ENCODE peak calls at places on chromosome 16, in four cellular contexts. D is Calu3, V is frontal cortex, Y is pancreas. N is an unnamed sample.

GRCh38 chr16:77300232-77300631 is 101.0 kb downstream of the SYCE1L start:
- DNase-seq in Y (no peak), D (no peak), V (no peak), N (no peak)

GRCh38 chr16:84692451-84692850 is 7.3 kb upstream of the USP10 start:
- DNase-seq in Y (no peak), V (no peak), D (no peak), N (no peak)

GRCh38 chr16:78770353-78771091 is 671.1 kb downstream of the WWOX start:
- DNase-seq in D (no peak), Y (peak), V (peak), N (peak)

GRCh38 chr16:57640612-57641011 is 12.2 kb downstream of the ADGRG1 start:
- DNase-seq in D (no peak), Y (peak), V (no peak), N (no peak)

GRCh38 chr16:57343131-57343731 is 15.4 kb upstream of the CCL22 start:
- DNase-seq in D (no peak), Y (no peak), V (no peak), N (no peak)

GRCh38 chr16:69611103-69611640 is 45.4 kb downstream of the NFAT5 start:
- DNase-seq in D (no peak), Y (no peak), V (no peak), N (no peak)

GRCh38 chr16:50360779-50361178 is 8.0 kb downstream of the BRD7 start:
- DNase-seq in V (no peak), D (no peak), Y (peak), N (no peak)

GRCh38 chr16:75088226-75088625 is 28.4 kb downstream of the LDHD start:
- DNase-seq in Y (no peak), D (no peak), V (no peak), N (no peak)

GRCh38 chr16:27482397-27483082 is 67.2 kb downstream of the GTF3C1 start:
- DNase-seq in Y (no peak), D (no peak), V (no peak), N (no peak)

GRCh38 chr16:14354561-14355351 is 275.3 kb downstream of the PARN start:
- DNase-seq in V (no peak), Y (no peak), D (no peak), N (no peak)

GRCh38 chr16:72963508-72963907 is 84.4 kb downstream of the ZFHX3 start:
- DNase-seq in D (no peak), V (no peak), Y (no peak), N (no peak)

GRCh38 chr16:50816901-50817555 is 75.1 kb downstream of the CYLD start:
- DNase-seq in V (no peak), D (no peak), Y (no peak), N (no peak)

GRCh38 chr16:58455750-58456149 is 44.2 kb upstream of the NDRG4 start:
- DNase-seq in D (no peak), V (no peak), Y (no peak), N (no peak)

GRCh38 chr16:3952342-3953131 is 72.0 kb upstream of the CREBBP start:
- DNase-seq in D (no peak), V (no peak), Y (no peak), N (no peak)

GRCh38 chr16:5077304-5077703 is 5.7 kb downstream of the ALG1 start:
- DNase-seq in Y (no peak), D (no peak), V (no peak), N (no peak)

GRCh38 chr16:57297856-57298255 is 13.4 kb upstream of the PLLP start:
- DNase-seq in V (no peak), Y (no peak), D (no peak), N (no peak)

GRCh38 chr16:13441675-13442074 is 478.3 kb upstream of the ERCC4 start:
- DNase-seq in Y (no peak), V (no peak), D (no peak), N (no peak)

GRCh38 chr16:49970818-49971431 is 54.1 kb upstream of the CNEP1R1 start:
- DNase-seq in D (no peak), Y (no peak), V (no peak), N (no peak)

GRCh38 chr16:35510701-35511100 is 2051.3 kb downstream of the TP53TG3F start:
- DNase-seq in D (no peak), Y (no peak), V (no peak), N (no peak)

GRCh38 chr16:64751906-64752305 is 370.0 kb downstream of the CDH11 start:
- DNase-seq in V (no peak), D (no peak), Y (no peak), N (no peak)

GRCh38 chr16:23642246-23642774 is 1.0 kb downstream of the DCTN5 start:
- DNase-seq in V (no peak), Y (no peak), D (no peak), N (no peak)

GRCh38 chr16:67146523-67147357 is 4.1 kb downstream of the B3GNT9 start:
- DNase-seq in Y (no peak), V (no peak), D (no peak), N (no peak)

GRCh38 chr16:1635070-1635469 is 22.9 kb downstream of the CRAMP1 start:
- DNase-seq in V (no peak), D (no peak), Y (no peak), N (no peak)

GRCh38 chr16:86777098-86777946 is 199.0 kb downstream of the FOXL1 start:
- DNase-seq in Y (no peak), V (no peak), D (no peak), N (no peak)

GRCh38 chr16:68843482-68844210 is at the start of gene TANGO6:
- DNase-seq in D (peak), Y (peak), V (peak), N (peak)

GRCh38 chr16:87392823-87393679 is 915 bp downstream of the MAP1LC3B start:
- DNase-seq in D (peak), Y (peak), V (no peak), N (peak)

GRCh38 chr16:62644030-62644812 is 608.0 kb upstream of the CDH8 start:
- DNase-seq in D (no peak), V (no peak), Y (no peak), N (no peak)

GRCh38 chr16:19748389-19749110 is 30.5 kb downstream of the IQCK start:
- DNase-seq in D (no peak), Y (no peak), V (no peak), N (no peak)

GRCh38 chr16:24255446-24256352 is at the start of gene CACNG3:
- DNase-seq in D (no peak), Y (peak), V (peak), N (no peak)

GRCh38 chr16:48611329-48612137 is 1.6 kb upstream of the N4BP1 start:
- DNase-seq in Y (no peak), D (peak), V (no peak), N (peak)

GRCh38 chr16:89300311-89300975 is 82.9 kb downstream of the ZNF778 start:
- DNase-seq in Y (peak), V (no peak), D (no peak), N (peak)

GRCh38 chr16:28534542-28535373 is 4.0 kb downstream of the NUPR1 start:
- DNase-seq in V (no peak), Y (no peak), D (no peak), N (peak)

GRCh38 chr16:86878290-86879160 is 300.2 kb downstream of the FOXL1 start:
- DNase-seq in D (no peak), Y (no peak), V (no peak), N (no peak)

GRCh38 chr16:27191352-27191924 is 11.9 kb upstream of the KDM8 start:
- DNase-seq in Y (no peak), V (no peak), D (no peak), N (no peak)

N was measured in stomach.